ENCODE peak calls at places on chromosomes 5 and 9, in five cellular contexts. Y is HepG2, D is HEK293T, E is NT2/D1, R is H1. N is an unnamed sample.
A peak's percentile ranks its signal among the peaks of the same experiment; 100 is the strongest.

GRCh38 chr9:105311317-105311716 is 66.9 kb downstream of the SLC44A1 start:
- DNase-seq in Y (no peak), E (no peak), D (no peak), R (no peak), N (no peak)

GRCh38 chr5:151295801-151296477 is 7.6 kb downstream of the SLC36A3 start:
- DNase-seq in D (no peak), E (no peak), Y (no peak), R (no peak), N (no peak)

GRCh38 chr5:59587489-59588337 is 305.8 kb downstream of the PDE4D start:
- DNase-seq in D (peak; percentile 66), E (peak; percentile 68), R (peak; percentile 73), Y (no peak), N (no peak)

GRCh38 chr9:34526026-34526425 is 3.2 kb upstream of the ENHO start:
- DNase-seq in E (no peak), R (no peak), Y (no peak), D (no peak), N (no peak)

GRCh38 chr9:89757776-89758528 is 153.1 kb downstream of the GADD45G start:
- DNase-seq in R (no peak), Y (no peak), E (no peak), D (no peak), N (no peak)

GRCh38 chr5:149762958-149763630 is 33.0 kb downstream of the PPARGC1B start:
- DNase-seq in R (no peak), E (no peak), Y (no peak), D (no peak), N (no peak)

GRCh38 chr5:124524552-124525232 is 221.7 kb downstream of the ZNF608 start:
- DNase-seq in Y (peak; percentile 31), E (no peak), D (no peak), R (no peak), N (peak; percentile 35)

GRCh38 chr9:36091028-36091953 is 45.2 kb upstream of the GLIPR2 start:
- DNase-seq in Y (peak; percentile 63), E (no peak), D (no peak), R (no peak), N (no peak)

GRCh38 chr5:78959767-78960166 is 25.3 kb downstream of the ARSB start:
- DNase-seq in Y (no peak), E (no peak), R (no peak), D (no peak), N (no peak)

GRCh38 chr5:63128018-63128417 is 549.4 kb downstream of the LRRC70 start:
- DNase-seq in Y (no peak), D (no peak), R (no peak), E (no peak), N (no peak)

GRCh38 chr9:28445211-28445610 is 871.9 kb upstream of the C9orf72 start:
- DNase-seq in R (no peak), D (no peak), E (no peak), Y (no peak), N (no peak)

GRCh38 chr9:89304479-89305188 is 6.4 kb upstream of the CKS2 start:
- DNase-seq in E (no peak), R (no peak), Y (no peak), D (no peak), N (no peak)

GRCh38 chr9:33923998-33924701 is 107.2 kb downstream of the UBE2R2 start:
- DNase-seq in R (no peak), D (no peak), E (no peak), Y (no peak), N (no peak)

GRCh38 chr9:93576296-93577044 is at the start of gene PHF2:
- DNase-seq in E (no peak), Y (no peak), R (no peak), D (peak; percentile 49), N (no peak)
- TF ChIP-seq SUZ12 in E (no peak), Y (no peak), R (no peak), D (no peak), N (no peak)

GRCh38 chr5:175248416-175248905 is 195.5 kb downstream of the DRD1 start:
- DNase-seq in Y (no peak), E (no peak), D (no peak), R (no peak), N (no peak)

GRCh38 chr5:175243441-175243840 is 200.5 kb downstream of the DRD1 start:
- DNase-seq in E (no peak), D (no peak), Y (no peak), R (peak; percentile 52), N (no peak)

GRCh38 chr5:175250426-175250825 is 193.6 kb downstream of the DRD1 start:
- DNase-seq in R (no peak), Y (no peak), E (no peak), D (no peak), N (no peak)

GRCh38 chr5:175247146-175247545 is 196.8 kb downstream of the DRD1 start:
- DNase-seq in D (no peak), Y (no peak), R (no peak), E (no peak), N (no peak)

DNA sequence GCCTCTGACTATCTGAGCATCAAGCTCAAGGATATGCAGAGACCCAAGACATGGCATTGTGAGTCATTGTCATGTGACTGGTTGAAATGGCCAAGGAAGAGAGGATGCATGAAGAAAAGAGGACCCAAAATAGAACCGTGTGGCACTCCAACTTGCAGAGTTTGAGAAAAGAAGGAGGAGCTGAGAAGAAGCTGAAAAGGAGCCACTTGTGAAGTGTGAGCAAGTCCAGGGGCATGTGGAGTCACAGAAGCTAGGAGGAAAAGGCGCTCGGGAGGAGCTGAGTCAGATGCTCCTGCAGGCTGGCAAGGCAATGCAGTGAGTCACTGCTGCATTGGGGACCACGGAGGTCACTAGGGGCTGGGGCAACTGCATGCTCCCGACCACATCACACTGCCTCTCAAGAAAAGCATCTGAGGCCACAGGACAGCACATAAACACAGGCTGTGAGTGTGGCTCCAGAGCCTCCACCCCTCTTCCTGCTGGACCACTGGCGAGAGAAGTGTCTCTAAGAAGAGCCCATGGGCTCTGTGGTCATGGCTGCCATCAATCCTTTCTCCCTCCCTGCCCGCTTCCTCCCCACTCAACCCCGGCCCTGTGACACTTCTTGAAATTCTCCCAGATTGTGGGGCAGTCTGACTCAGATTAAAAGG is 197.6 kb downstream of the DRD1 start:
- DNase-seq in Y (no peak), R (no peak), D (no peak), E (no peak), N (no peak)
- TF ChIP-seq SUZ12 in Y (no peak), R (no peak), D (no peak), E (no peak), N (no peak)

GRCh38 chr9:116377179-116377790 is 223.7 kb downstream of the PAPPA start:
- DNase-seq in Y (no peak), D (no peak), R (no peak), E (no peak), N (no peak)
- TF ChIP-seq SUZ12 in Y (no peak), D (no peak), R (no peak), E (no peak), N (no peak)

GRCh38 chr9:117258201-117258866 is 156.5 kb downstream of the ASTN2 start:
- DNase-seq in Y (no peak), D (no peak), R (no peak), E (no peak), N (no peak)
- TF ChIP-seq SUZ12 in Y (no peak), D (no peak), R (no peak), E (no peak), N (no peak)

DNA sequence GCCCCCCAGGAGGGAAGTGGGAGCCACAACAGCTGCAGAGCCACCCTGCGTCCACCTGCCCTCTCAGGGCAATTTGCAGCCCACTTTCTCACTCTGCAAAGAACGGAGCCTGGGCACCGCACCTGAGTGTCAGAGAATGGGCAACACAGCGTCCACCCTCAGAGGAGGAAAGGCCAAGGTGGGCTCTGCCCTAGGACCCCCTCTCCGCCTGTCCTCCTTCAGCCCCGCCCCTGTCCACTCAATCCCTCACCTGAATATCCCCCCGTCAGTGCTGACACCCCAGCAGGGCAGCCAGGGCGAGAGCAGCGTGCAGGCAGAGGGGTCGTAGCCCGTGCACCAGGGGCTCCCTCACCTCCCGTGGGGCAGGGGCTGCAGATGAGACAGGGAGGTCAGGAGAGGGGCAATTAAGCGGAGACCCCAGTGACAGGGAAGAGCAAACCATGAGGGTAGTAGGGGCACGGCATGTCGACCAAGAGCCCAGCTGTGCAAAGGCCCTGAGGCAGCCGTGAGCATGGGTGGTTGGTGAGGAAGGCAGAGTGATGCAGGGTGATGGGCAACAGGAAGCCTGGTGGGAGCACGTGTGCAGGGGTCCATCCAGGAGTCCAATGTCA is 140.3 kb downstream of the OLFM1 start:
- DNase-seq in D (no peak), Y (no peak), R (no peak), E (no peak), N (no peak)
- TF ChIP-seq SUZ12 in D (no peak), Y (no peak), R (no peak), E (no peak), N (no peak)

GRCh38 chr9:98329904-98330303 is 74.5 kb upstream of the TBC1D2 start:
- DNase-seq in D (no peak), Y (no peak), R (no peak), E (no peak), N (no peak)

GRCh38 chr9:98330831-98331230 is 75.4 kb upstream of the TBC1D2 start:
- DNase-seq in E (no peak), D (no peak), R (no peak), Y (no peak), N (no peak)

GRCh38 chr9:98328141-98328540 is 72.7 kb upstream of the TBC1D2 start:
- DNase-seq in R (no peak), E (no peak), D (no peak), Y (no peak), N (no peak)

GRCh38 chr9:98328770-98329169 is 73.3 kb upstream of the TBC1D2 start:
- DNase-seq in R (no peak), Y (no peak), E (no peak), D (no peak), N (no peak)

DNA sequence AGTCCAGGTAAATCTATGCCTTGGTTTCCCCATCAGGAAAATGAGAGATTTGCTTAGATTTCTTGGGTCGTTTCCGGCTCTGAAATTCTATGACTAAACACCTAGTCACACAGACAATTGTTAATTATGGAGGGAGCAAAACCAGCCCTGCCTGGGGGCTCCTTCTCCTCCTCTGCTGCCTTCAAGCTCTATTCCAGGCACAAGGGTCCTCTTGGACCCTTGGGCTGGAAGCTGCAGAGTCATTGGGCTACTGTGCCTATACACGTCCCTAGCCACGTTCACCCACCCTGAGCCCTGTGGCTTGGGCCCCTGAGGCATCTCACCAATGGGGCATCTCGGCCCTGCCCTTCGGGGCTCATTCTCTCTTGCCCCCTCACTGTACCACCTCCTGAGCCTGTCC is 73.8 kb upstream of the TBC1D2 start:
- DNase-seq in D (no peak), R (no peak), E (no peak), Y (no peak), N (no peak)
- TF ChIP-seq SUZ12 in D (no peak), R (no peak), E (no peak), Y (no peak), N (no peak)

N was measured in GM12878.